ENCODE peak calls at places on chromosome 13, in nine cellular contexts. One of them, this sample, is unnamed.

GRCh38 chr13:20127563-20128458 is 33.0 kb downstream of the GJA3 start:
- DNase-seq in activated CD4-positive, CD25-positive, alpha-beta regulatory T cell treated with anti-CD3 and anti-CD28 coated beads, Interleukin-2, amount 50 U/mL, for 16 hours: no peak
- DNase-seq in H1: no peak
- DNase-seq in uterus: peak; percentile 42
- DNase-seq in DMS153: no peak
- DNase-seq in left colon: peak; percentile 78
- DNase-seq in C1 segment of cervical spinal cord: peak; percentile 61
- DNase-seq in ureter: peak; percentile 71
- DNase-seq in stimulated activated CD4-positive, alpha-beta T cell treated with anti-CD3 and anti-CD28 coated beads, Interleukin-12 subunit alpha, Interleukin-12 subunit beta, amount 100 ng/mL, for 4 hours: peak; percentile 18
- DNase-seq in this sample: peak; percentile 28

GRCh38 chr13:45674908-45675307 is 27.2 kb upstream of the CBY2 start:
- DNase-seq in stimulated activated CD4-positive, alpha-beta T cell treated with anti-CD3 and anti-CD28 coated beads, Interleukin-12 subunit alpha, Interleukin-12 subunit beta, amount 100 ng/mL, for 4 hours: no peak
- DNase-seq in DMS153: no peak
- DNase-seq in H1: no peak
- DNase-seq in uterus: no peak
- DNase-seq in activated CD4-positive, CD25-positive, alpha-beta regulatory T cell treated with anti-CD3 and anti-CD28 coated beads, Interleukin-2, amount 50 U/mL, for 16 hours: no peak
- DNase-seq in left colon: no peak
- DNase-seq in ureter: no peak
- DNase-seq in C1 segment of cervical spinal cord: no peak
- DNase-seq in this sample: no peak

GRCh38 chr13:80361883-80362327 is 21.0 kb upstream of the SPRY2 start:
- DNase-seq in C1 segment of cervical spinal cord: no peak
- DNase-seq in left colon: no peak
- DNase-seq in ureter: no peak
- DNase-seq in uterus: no peak
- DNase-seq in H1: no peak
- DNase-seq in activated CD4-positive, CD25-positive, alpha-beta regulatory T cell treated with anti-CD3 and anti-CD28 coated beads, Interleukin-2, amount 50 U/mL, for 16 hours: no peak
- DNase-seq in DMS153: peak; percentile 33
- DNase-seq in stimulated activated CD4-positive, alpha-beta T cell treated with anti-CD3 and anti-CD28 coated beads, Interleukin-12 subunit alpha, Interleukin-12 subunit beta, amount 100 ng/mL, for 4 hours: no peak
- DNase-seq in this sample: no peak

GRCh38 chr13:110471833-110472162 is 89.7 kb downstream of the RAB20 start:
- DNase-seq in DMS153: no peak
- DNase-seq in C1 segment of cervical spinal cord: no peak
- DNase-seq in activated CD4-positive, CD25-positive, alpha-beta regulatory T cell treated with anti-CD3 and anti-CD28 coated beads, Interleukin-2, amount 50 U/mL, for 16 hours: no peak
- DNase-seq in H1: no peak
- DNase-seq in ureter: peak; percentile 58
- DNase-seq in uterus: no peak
- DNase-seq in stimulated activated CD4-positive, alpha-beta T cell treated with anti-CD3 and anti-CD28 coated beads, Interleukin-12 subunit alpha, Interleukin-12 subunit beta, amount 100 ng/mL, for 4 hours: no peak
- DNase-seq in left colon: peak; percentile 36
- DNase-seq in this sample: no peak

GRCh38 chr13:99386911-99387788 is 80.0 kb upstream of the GPR183 start:
- DNase-seq in uterus: no peak
- DNase-seq in activated CD4-positive, CD25-positive, alpha-beta regulatory T cell treated with anti-CD3 and anti-CD28 coated beads, Interleukin-2, amount 50 U/mL, for 16 hours: peak; percentile 67
- DNase-seq in left colon: peak; percentile 85
- DNase-seq in C1 segment of cervical spinal cord: no peak
- DNase-seq in ureter: no peak
- DNase-seq in DMS153: no peak
- DNase-seq in H1: peak; percentile 31
- DNase-seq in stimulated activated CD4-positive, alpha-beta T cell treated with anti-CD3 and anti-CD28 coated beads, Interleukin-12 subunit alpha, Interleukin-12 subunit beta, amount 100 ng/mL, for 4 hours: peak; percentile 85
- DNase-seq in this sample: peak; percentile 79

GRCh38 chr13:42970824-42971669 is 21.0 kb downstream of the EPSTI1 start:
- DNase-seq in stimulated activated CD4-positive, alpha-beta T cell treated with anti-CD3 and anti-CD28 coated beads, Interleukin-12 subunit alpha, Interleukin-12 subunit beta, amount 100 ng/mL, for 4 hours: peak; percentile 30
- DNase-seq in activated CD4-positive, CD25-positive, alpha-beta regulatory T cell treated with anti-CD3 and anti-CD28 coated beads, Interleukin-2, amount 50 U/mL, for 16 hours: no peak
- DNase-seq in DMS153: no peak
- DNase-seq in uterus: no peak
- DNase-seq in ureter: no peak
- DNase-seq in left colon: peak; percentile 57
- DNase-seq in C1 segment of cervical spinal cord: no peak
- DNase-seq in H1: no peak
- DNase-seq in this sample: peak; percentile 19

GRCh38 chr13:40026174-40026585 is 370.7 kb downstream of the COG6 start:
- DNase-seq in DMS153: no peak
- DNase-seq in C1 segment of cervical spinal cord: no peak
- DNase-seq in stimulated activated CD4-positive, alpha-beta T cell treated with anti-CD3 and anti-CD28 coated beads, Interleukin-12 subunit alpha, Interleukin-12 subunit beta, amount 100 ng/mL, for 4 hours: peak; percentile 42
- DNase-seq in uterus: no peak
- DNase-seq in activated CD4-positive, CD25-positive, alpha-beta regulatory T cell treated with anti-CD3 and anti-CD28 coated beads, Interleukin-2, amount 50 U/mL, for 16 hours: peak; percentile 31
- DNase-seq in H1: no peak
- DNase-seq in left colon: no peak
- DNase-seq in ureter: no peak
- DNase-seq in this sample: no peak

GRCh38 chr13:42102961-42103688 is 54.7 kb downstream of the DGKH start:
- DNase-seq in DMS153: no peak
- DNase-seq in uterus: no peak
- DNase-seq in stimulated activated CD4-positive, alpha-beta T cell treated with anti-CD3 and anti-CD28 coated beads, Interleukin-12 subunit alpha, Interleukin-12 subunit beta, amount 100 ng/mL, for 4 hours: no peak
- DNase-seq in ureter: no peak
- DNase-seq in C1 segment of cervical spinal cord: no peak
- DNase-seq in left colon: no peak
- DNase-seq in activated CD4-positive, CD25-positive, alpha-beta regulatory T cell treated with anti-CD3 and anti-CD28 coated beads, Interleukin-2, amount 50 U/mL, for 16 hours: no peak
- DNase-seq in H1: no peak
- DNase-seq in this sample: no peak

GRCh38 chr13:99922631-99923404 is 48.7 kb downstream of the ZIC5 start:
- DNase-seq in stimulated activated CD4-positive, alpha-beta T cell treated with anti-CD3 and anti-CD28 coated beads, Interleukin-12 subunit alpha, Interleukin-12 subunit beta, amount 100 ng/mL, for 4 hours: no peak
- DNase-seq in DMS153: no peak
- DNase-seq in activated CD4-positive, CD25-positive, alpha-beta regulatory T cell treated with anti-CD3 and anti-CD28 coated beads, Interleukin-2, amount 50 U/mL, for 16 hours: no peak
- DNase-seq in C1 segment of cervical spinal cord: no peak
- DNase-seq in ureter: peak; percentile 73
- DNase-seq in uterus: no peak
- DNase-seq in left colon: peak; percentile 84
- DNase-seq in H1: no peak
- DNase-seq in this sample: no peak

GRCh38 chr13:98324105-98324504 is 147.0 kb upstream of the RNF113B start:
- DNase-seq in DMS153: no peak
- DNase-seq in stimulated activated CD4-positive, alpha-beta T cell treated with anti-CD3 and anti-CD28 coated beads, Interleukin-12 subunit alpha, Interleukin-12 subunit beta, amount 100 ng/mL, for 4 hours: no peak
- DNase-seq in activated CD4-positive, CD25-positive, alpha-beta regulatory T cell treated with anti-CD3 and anti-CD28 coated beads, Interleukin-2, amount 50 U/mL, for 16 hours: no peak
- DNase-seq in ureter: no peak
- DNase-seq in C1 segment of cervical spinal cord: no peak
- DNase-seq in uterus: no peak
- DNase-seq in H1: no peak
- DNase-seq in left colon: no peak
- DNase-seq in this sample: no peak

GRCh38 chr13:85186646-85187045 is 612.6 kb downstream of the SLITRK6 start:
- DNase-seq in left colon: no peak
- DNase-seq in C1 segment of cervical spinal cord: no peak
- DNase-seq in DMS153: no peak
- DNase-seq in ureter: no peak
- DNase-seq in stimulated activated CD4-positive, alpha-beta T cell treated with anti-CD3 and anti-CD28 coated beads, Interleukin-12 subunit alpha, Interleukin-12 subunit beta, amount 100 ng/mL, for 4 hours: no peak
- DNase-seq in uterus: no peak
- DNase-seq in activated CD4-positive, CD25-positive, alpha-beta regulatory T cell treated with anti-CD3 and anti-CD28 coated beads, Interleukin-2, amount 50 U/mL, for 16 hours: no peak
- DNase-seq in H1: no peak
- DNase-seq in this sample: no peak

GRCh38 chr13:93814658-93815057 is 588.1 kb downstream of the GPC6 start:
- DNase-seq in H1: no peak
- DNase-seq in uterus: no peak
- DNase-seq in C1 segment of cervical spinal cord: no peak
- DNase-seq in ureter: no peak
- DNase-seq in activated CD4-positive, CD25-positive, alpha-beta regulatory T cell treated with anti-CD3 and anti-CD28 coated beads, Interleukin-2, amount 50 U/mL, for 16 hours: no peak
- DNase-seq in DMS153: no peak
- DNase-seq in stimulated activated CD4-positive, alpha-beta T cell treated with anti-CD3 and anti-CD28 coated beads, Interleukin-12 subunit alpha, Interleukin-12 subunit beta, amount 100 ng/mL, for 4 hours: no peak
- DNase-seq in left colon: no peak
- DNase-seq in this sample: no peak

GRCh38 chr13:27375686-27376326 is 48.6 kb upstream of the GTF3A start:
- DNase-seq in ureter: peak; percentile 61
- DNase-seq in DMS153: no peak
- DNase-seq in H1: no peak
- DNase-seq in left colon: peak; percentile 79
- DNase-seq in stimulated activated CD4-positive, alpha-beta T cell treated with anti-CD3 and anti-CD28 coated beads, Interleukin-12 subunit alpha, Interleukin-12 subunit beta, amount 100 ng/mL, for 4 hours: peak; percentile 57
- DNase-seq in activated CD4-positive, CD25-positive, alpha-beta regulatory T cell treated with anti-CD3 and anti-CD28 coated beads, Interleukin-2, amount 50 U/mL, for 16 hours: peak; percentile 16
- DNase-seq in uterus: peak; percentile 53
- DNase-seq in C1 segment of cervical spinal cord: peak; percentile 17
- DNase-seq in this sample: peak; percentile 46

GRCh38 chr13:51934461-51935087 is 72.8 kb downstream of the CCDC70 start:
- DNase-seq in stimulated activated CD4-positive, alpha-beta T cell treated with anti-CD3 and anti-CD28 coated beads, Interleukin-12 subunit alpha, Interleukin-12 subunit beta, amount 100 ng/mL, for 4 hours: no peak
- DNase-seq in left colon: no peak
- DNase-seq in activated CD4-positive, CD25-positive, alpha-beta regulatory T cell treated with anti-CD3 and anti-CD28 coated beads, Interleukin-2, amount 50 U/mL, for 16 hours: no peak
- DNase-seq in uterus: no peak
- DNase-seq in H1: no peak
- DNase-seq in C1 segment of cervical spinal cord: no peak
- DNase-seq in DMS153: no peak
- DNase-seq in ureter: no peak
- DNase-seq in this sample: no peak

GRCh38 chr13:43965446-43965845 is 85.7 kb downstream of the LACC1 start:
- DNase-seq in ureter: no peak
- DNase-seq in stimulated activated CD4-positive, alpha-beta T cell treated with anti-CD3 and anti-CD28 coated beads, Interleukin-12 subunit alpha, Interleukin-12 subunit beta, amount 100 ng/mL, for 4 hours: no peak
- DNase-seq in left colon: no peak
- DNase-seq in C1 segment of cervical spinal cord: no peak
- DNase-seq in uterus: no peak
- DNase-seq in H1: no peak
- DNase-seq in activated CD4-positive, CD25-positive, alpha-beta regulatory T cell treated with anti-CD3 and anti-CD28 coated beads, Interleukin-2, amount 50 U/mL, for 16 hours: no peak
- DNase-seq in DMS153: no peak
- DNase-seq in this sample: no peak

GRCh38 chr13:40764587-40765403 is 6.2 kb downstream of the MRPS31 start:
- DNase-seq in DMS153: no peak
- DNase-seq in C1 segment of cervical spinal cord: no peak
- DNase-seq in left colon: peak; percentile 38
- DNase-seq in uterus: no peak
- DNase-seq in stimulated activated CD4-positive, alpha-beta T cell treated with anti-CD3 and anti-CD28 coated beads, Interleukin-12 subunit alpha, Interleukin-12 subunit beta, amount 100 ng/mL, for 4 hours: no peak
- DNase-seq in H1: no peak
- DNase-seq in ureter: no peak
- DNase-seq in activated CD4-positive, CD25-positive, alpha-beta regulatory T cell treated with anti-CD3 and anti-CD28 coated beads, Interleukin-2, amount 50 U/mL, for 16 hours: no peak
- DNase-seq in this sample: no peak

GRCh38 chr13:25372275-25373081 is 704 bp downstream of the ATP8A2 start:
- DNase-seq in C1 segment of cervical spinal cord: no peak
- DNase-seq in uterus: no peak
- DNase-seq in ureter: no peak
- DNase-seq in H1: no peak
- DNase-seq in left colon: no peak
- DNase-seq in DMS153: no peak
- DNase-seq in stimulated activated CD4-positive, alpha-beta T cell treated with anti-CD3 and anti-CD28 coated beads, Interleukin-12 subunit alpha, Interleukin-12 subunit beta, amount 100 ng/mL, for 4 hours: no peak
- DNase-seq in activated CD4-positive, CD25-positive, alpha-beta regulatory T cell treated with anti-CD3 and anti-CD28 coated beads, Interleukin-2, amount 50 U/mL, for 16 hours: no peak
- DNase-seq in this sample: no peak

GRCh38 chr13:30113531-30113930 is 193.8 kb downstream of the KATNAL1 start:
- DNase-seq in H1: no peak
- DNase-seq in stimulated activated CD4-positive, alpha-beta T cell treated with anti-CD3 and anti-CD28 coated beads, Interleukin-12 subunit alpha, Interleukin-12 subunit beta, amount 100 ng/mL, for 4 hours: no peak
- DNase-seq in uterus: no peak
- DNase-seq in ureter: no peak
- DNase-seq in C1 segment of cervical spinal cord: no peak
- DNase-seq in DMS153: no peak
- DNase-seq in left colon: no peak
- DNase-seq in activated CD4-positive, CD25-positive, alpha-beta regulatory T cell treated with anti-CD3 and anti-CD28 coated beads, Interleukin-2, amount 50 U/mL, for 16 hours: no peak
- DNase-seq in this sample: no peak

GRCh38 chr13:44050450-44051063 is 170.9 kb downstream of the LACC1 start:
- DNase-seq in C1 segment of cervical spinal cord: no peak
- DNase-seq in DMS153: no peak
- DNase-seq in H1: no peak
- DNase-seq in ureter: no peak
- DNase-seq in left colon: no peak
- DNase-seq in stimulated activated CD4-positive, alpha-beta T cell treated with anti-CD3 and anti-CD28 coated beads, Interleukin-12 subunit alpha, Interleukin-12 subunit beta, amount 100 ng/mL, for 4 hours: no peak
- DNase-seq in activated CD4-positive, CD25-positive, alpha-beta regulatory T cell treated with anti-CD3 and anti-CD28 coated beads, Interleukin-2, amount 50 U/mL, for 16 hours: no peak
- DNase-seq in uterus: no peak
- DNase-seq in this sample: peak; percentile 29

GRCh38 chr13:112943309-112944125 is 25.5 kb upstream of the MCF2L start:
- DNase-seq in uterus: peak; percentile 21
- DNase-seq in left colon: peak; percentile 54
- DNase-seq in H1: no peak
- DNase-seq in DMS153: no peak
- DNase-seq in stimulated activated CD4-positive, alpha-beta T cell treated with anti-CD3 and anti-CD28 coated beads, Interleukin-12 subunit alpha, Interleukin-12 subunit beta, amount 100 ng/mL, for 4 hours: peak; percentile 27
- DNase-seq in C1 segment of cervical spinal cord: no peak
- DNase-seq in activated CD4-positive, CD25-positive, alpha-beta regulatory T cell treated with anti-CD3 and anti-CD28 coated beads, Interleukin-2, amount 50 U/mL, for 16 hours: no peak
- DNase-seq in ureter: no peak
- DNase-seq in this sample: no peak

GRCh38 chr13:21594715-21595545 is 9.0 kb downstream of the MICU2 start:
- DNase-seq in uterus: no peak
- DNase-seq in stimulated activated CD4-positive, alpha-beta T cell treated with anti-CD3 and anti-CD28 coated beads, Interleukin-12 subunit alpha, Interleukin-12 subunit beta, amount 100 ng/mL, for 4 hours: no peak
- DNase-seq in H1: no peak
- DNase-seq in left colon: no peak
- DNase-seq in DMS153: no peak
- DNase-seq in C1 segment of cervical spinal cord: no peak
- DNase-seq in activated CD4-positive, CD25-positive, alpha-beta regulatory T cell treated with anti-CD3 and anti-CD28 coated beads, Interleukin-2, amount 50 U/mL, for 16 hours: no peak
- DNase-seq in ureter: no peak
- DNase-seq in this sample: no peak

GRCh38 chr13:34543836-34544235 is 398.2 kb upstream of the NBEA start:
- DNase-seq in H1: no peak
- DNase-seq in ureter: no peak
- DNase-seq in stimulated activated CD4-positive, alpha-beta T cell treated with anti-CD3 and anti-CD28 coated beads, Interleukin-12 subunit alpha, Interleukin-12 subunit beta, amount 100 ng/mL, for 4 hours: no peak
- DNase-seq in uterus: no peak
- DNase-seq in DMS153: no peak
- DNase-seq in activated CD4-positive, CD25-positive, alpha-beta regulatory T cell treated with anti-CD3 and anti-CD28 coated beads, Interleukin-2, amount 50 U/mL, for 16 hours: no peak
- DNase-seq in left colon: no peak
- DNase-seq in C1 segment of cervical spinal cord: no peak
- DNase-seq in this sample: no peak